ENCODE peak calls at places on chromosomes 3 and 15, in four cellular contexts. D is AML-193, O is NCI-H1048, H is T-helper 1 cell. Z is an unnamed sample.
A peak's percentile ranks its signal among the peaks of the same experiment; 100 is the strongest.

GRCh38 chr3:28667646-28668376 is 319.2 kb upstream of the AZI2 start:
- DNase-seq in D (peak; percentile 59), O (peak; percentile 61), H (no peak), Z (peak; percentile 3)

GRCh38 chr3:171328419-171329082 is 131.7 kb downstream of the TNIK start:
- DNase-seq in D (peak; percentile 64), O (no peak), H (peak; percentile 7), Z (peak; percentile 38)

GRCh38 chr3:146781606-146782005 is 176.5 kb upstream of the PLSCR5 start:
- DNase-seq in D (no peak), O (no peak), H (no peak), Z (no peak)

GRCh38 chr3:61788623-61789507 is 227.5 kb downstream of the PTPRG start:
- DNase-seq in D (no peak), O (no peak), H (no peak), Z (no peak)

GRCh38 chr3:114318295-114318694 is 24.5 kb downstream of the TIGIT start:
- DNase-seq in D (no peak), O (no peak), H (no peak), Z (no peak)

GRCh38 chr15:43828061-43828657 is 1.4 kb downstream of the WDR76 start:
- DNase-seq in D (no peak), O (no peak), H (no peak), Z (no peak)

GRCh38 chr3:73026111-73026510 is 29.5 kb downstream of the PPP4R2 start:
- DNase-seq in D (no peak), O (no peak), H (no peak), Z (no peak)

GRCh38 chr3:49906004-49906860 is 2.6 kb upstream of the MST1R start:
- DNase-seq in D (peak; percentile 44), O (no peak), H (no peak), Z (no peak)

GRCh38 chr3:86988235-86988634 is 2.7 kb downstream of the VGLL3 start:
- DNase-seq in D (no peak), O (no peak), H (no peak), Z (no peak)

GRCh38 chr15:92383528-92384326 is 10.0 kb upstream of the ST8SIA2 start:
- DNase-seq in D (no peak), O (no peak), H (no peak), Z (peak; percentile 19)

GRCh38 chr3:186413615-186414415 is 51.8 kb upstream of the DGKG start:
- DNase-seq in D (no peak), O (no peak), H (no peak), Z (no peak)

GRCh38 chr3:119279101-119279554 is 15.1 kb upstream of the ARHGAP31 start:
- DNase-seq in D (no peak), O (no peak), H (no peak), Z (no peak)

GRCh38 chr3:128275316-128276150 is 122.3 kb downstream of the EEFSEC start:
- DNase-seq in D (no peak), O (no peak), H (no peak), Z (no peak)

GRCh38 chr3:185837409-185837808 is 12.6 kb upstream of the IGF2BP2 start:
- DNase-seq in D (no peak), O (no peak), H (no peak), Z (no peak)

GRCh38 chr3:133991637-133992036 is 38.1 kb downstream of the SLCO2A1 start:
- DNase-seq in D (no peak), O (no peak), H (no peak), Z (no peak)

GRCh38 chr3:157115069-157116006 is 44.6 kb downstream of the CCNL1 start:
- DNase-seq in D (no peak), O (no peak), H (no peak), Z (no peak)

GRCh38 chr3:180295811-180296210 is 259.1 kb upstream of the PEX5L start:
- DNase-seq in D (no peak), O (no peak), H (no peak), Z (no peak)

GRCh38 chr3:128549283-128550112 is 56.5 kb upstream of the GATA2 start:
- DNase-seq in D (no peak), O (no peak), H (no peak), Z (no peak)

GRCh38 chr15:61479601-61480000 is 250.5 kb upstream of the RORA start:
- DNase-seq in D (no peak), O (no peak), H (no peak), Z (no peak)

GRCh38 chr3:9415485-9416138 is 18.2 kb downstream of the SETD5 start:
- DNase-seq in D (no peak), O (no peak), H (no peak), Z (no peak)

GRCh38 chr3:126319701-126320295 is 37.4 kb downstream of the KLF15 start:
- DNase-seq in D (no peak), O (no peak), H (no peak), Z (no peak)

GRCh38 chr15:44385344-44385942 is 42.0 kb upstream of the CTDSPL2 start:
- DNase-seq in D (no peak), O (no peak), H (no peak), Z (no peak)

GRCh38 chr3:118936811-118937210 is 97.8 kb downstream of the IGSF11 start:
- DNase-seq in D (no peak), O (no peak), H (no peak), Z (no peak)

GRCh38 chr15:66925721-66926120 is 139.7 kb upstream of the SMAD3 start:
- DNase-seq in D (no peak), O (no peak), H (no peak), Z (no peak)

GRCh38 chr3:9388562-9389272 is 8.7 kb upstream of the SETD5 start:
- DNase-seq in D (no peak), O (no peak), H (no peak), Z (no peak)

GRCh38 chr3:85259748-85260147 is 301.0 kb downstream of the CADM2 start:
- DNase-seq in D (no peak), O (no peak), H (no peak), Z (no peak)

Z was measured in T-helper 2 cell.